ENCODE peak calls at places on chromosomes 5 and 9, in five cellular contexts. U is IMR-90, G is mesenchymal stem cell, X is H9, C is mesendoderm. A is an unnamed sample.

GRCh38 chr5:36820900-36821299 is 55.7 kb upstream of the NIPBL start:
- DNase-seq in X (no peak), G (no peak), C (no peak), U (no peak), A (no peak)

GRCh38 chr5:81151546-81151945 is 81.6 kb upstream of the CKMT2 start:
- DNase-seq in C (no peak), U (peak), G (peak), X (no peak), A (no peak)

GRCh38 chr5:141992349-141992963 is 20.4 kb downstream of the GNPDA1 start:
- DNase-seq in U (peak), X (no peak), G (peak), C (peak), A (peak)

GRCh38 chr5:10590226-10591047 is 26.6 kb downstream of the ANKRD33B start:
- DNase-seq in C (peak), U (peak), G (peak), X (peak), A (no peak)

GRCh38 chr5:110865400-110866094 is 126.7 kb downstream of the SLC25A46 start:
- DNase-seq in G (peak), U (peak), C (peak), X (peak), A (peak)

GRCh38 chr5:10731910-10732309 is 29.1 kb downstream of the DAP start:
- DNase-seq in X (no peak), G (no peak), C (no peak), U (no peak), A (no peak)

GRCh38 chr5:88952996-88953643 is 70.1 kb upstream of the MEF2C start:
- DNase-seq in C (no peak), G (no peak), X (no peak), U (no peak), A (no peak)

GRCh38 chr5:122581629-122582028 is 193.3 kb upstream of the SNX2 start:
- DNase-seq in U (no peak), G (no peak), C (peak), X (peak), A (no peak)

GRCh38 chr5:33800221-33800950 is 91.4 kb downstream of the ADAMTS12 start:
- DNase-seq in U (no peak), X (no peak), C (no peak), G (no peak), A (no peak)

GRCh38 chr5:72210913-72211670 is 103.8 kb downstream of the MAP1B start:
- DNase-seq in U (peak), C (no peak), X (no peak), G (peak), A (no peak)

GRCh38 chr5:143515829-143516228 is 112.3 kb upstream of the NR3C1 start:
- DNase-seq in X (no peak), C (no peak), U (peak), G (peak), A (no peak)

GRCh38 chr5:178383301-178383918 is 150.8 kb upstream of the PHYKPL start:
- DNase-seq in G (no peak), U (no peak), X (no peak), C (no peak), A (no peak)

GRCh38 chr5:116531635-116532034 is 43.0 kb downstream of the SEMA6A start:
- DNase-seq in C (peak), X (no peak), G (no peak), U (no peak), A (no peak)

GRCh38 chr5:116532762-116533525 is 41.7 kb downstream of the SEMA6A start:
- DNase-seq in C (peak), G (no peak), X (no peak), U (no peak), A (no peak)

GRCh38 chr5:116530276-116530675 is 44.3 kb downstream of the SEMA6A start:
- DNase-seq in U (no peak), G (no peak), C (no peak), X (no peak), A (no peak)

GRCh38 chr5:116529615-116530014 is 45.0 kb downstream of the SEMA6A start:
- DNase-seq in U (no peak), C (no peak), G (no peak), X (no peak), A (no peak)

GRCh38 chr5:116531117-116531516 is 43.5 kb downstream of the SEMA6A start:
- DNase-seq in U (no peak), G (no peak), X (no peak), C (no peak), A (no peak)
- H3K4ac ChIP-seq in U (no peak), G (no peak), X (no peak), C (no peak), A (no peak)

DNA sequence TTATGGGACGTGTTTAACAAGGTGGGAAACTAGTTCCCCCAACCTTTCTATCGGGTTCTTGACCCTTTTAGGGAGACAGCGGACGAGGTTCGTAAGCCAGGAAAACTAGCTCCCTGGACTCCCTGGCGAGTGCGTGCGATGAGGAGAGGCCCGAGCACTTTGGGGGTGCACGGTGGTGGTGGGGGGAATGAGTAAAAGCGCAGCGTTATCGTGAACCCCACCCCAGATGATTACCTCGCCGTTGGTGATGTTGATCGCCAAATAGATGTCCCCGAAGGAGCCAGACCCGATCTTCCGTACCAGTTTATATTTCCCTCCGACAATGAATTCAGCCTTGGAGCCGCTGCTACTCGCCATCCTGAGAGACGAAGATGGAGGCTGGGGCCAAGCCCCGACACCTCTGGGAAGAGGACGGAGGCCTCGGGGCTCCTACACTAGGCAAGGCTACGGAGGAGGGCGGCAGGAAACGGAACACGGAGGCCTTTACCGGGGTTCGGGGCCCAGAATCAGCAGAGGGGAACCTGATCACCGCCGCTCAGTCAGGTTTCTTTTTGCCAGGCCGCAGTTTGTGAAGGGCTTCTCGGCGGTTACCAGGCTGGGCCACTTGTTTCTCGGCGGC is 522 bp downstream of the CSNK1A1 start:
- DNase-seq in C (no peak), X (no peak), U (no peak), G (no peak), A (no peak)
- H3K4ac ChIP-seq in C (peak), X (peak), U (peak), G (peak), A (peak)

GRCh38 chr9:129489838-129490582 is 130.9 kb downstream of the C9orf50 start:
- DNase-seq in X (no peak), U (peak), C (no peak), G (peak), A (no peak)

GRCh38 chr9:129493002-129493713 is 127.7 kb downstream of the C9orf50 start:
- DNase-seq in C (no peak), U (no peak), X (no peak), G (no peak), A (no peak)

GRCh38 chr9:129493714-129494047 is 127.2 kb downstream of the C9orf50 start:
- DNase-seq in X (no peak), G (no peak), U (no peak), C (no peak), A (no peak)

GRCh38 chr9:129491486-129491855 is 129.4 kb downstream of the C9orf50 start:
- DNase-seq in X (no peak), C (no peak), U (no peak), G (no peak), A (no peak)

GRCh38 chr9:129490583-129491485 is 130.1 kb downstream of the C9orf50 start:
- DNase-seq in U (no peak), C (no peak), G (peak), X (no peak), A (no peak)
- H3K4ac ChIP-seq in U (peak), C (no peak), G (peak), X (no peak), A (no peak)

GRCh38 chr9:6551126-6551525 is 94.4 kb downstream of the GLDC start:
- DNase-seq in U (no peak), G (peak), C (no peak), X (no peak), A (no peak)
- H3K4ac ChIP-seq in U (no peak), G (no peak), C (no peak), X (no peak), A (no peak)

GRCh38 chr9:131609116-131609830 is 64.0 kb downstream of the PRRT1B start:
- DNase-seq in U (peak), G (peak), X (no peak), C (peak), A (no peak)
- H3K4ac ChIP-seq in U (peak), G (peak), X (no peak), C (peak), A (no peak)

A was measured in neuronal stem cell.